ENCODE peak calls at places on chromosome 21, in ten cellular contexts. One of them, this sample, is unnamed.

GRCh38 chr21:16569679-16570078 is 839.9 kb downstream of the USP25 start:
- DNase-seq in iPS-NIHi11: no peak
- DNase-seq in fibroblast of mammary gland: no peak
- DNase-seq in AG09319: no peak
- DNase-seq in B cell: no peak
- DNase-seq in mesendoderm: no peak
- DNase-seq in CD8-positive, alpha-beta memory T cell: no peak
- DNase-seq in activated CD8-positive, alpha-beta memory T cell treated with anti-CD3 and anti-CD28 coated beads, Interleukin-2, amount 50 U/mL, for 48 hours: no peak
- DNase-seq in posterior cingulate gyrus: no peak
- DNase-seq in OCI-M1: peak; percentile 12
- DNase-seq in this sample: no peak

GRCh38 chr21:45513741-45514310 is 28.4 kb downstream of the SLC19A1 start:
- DNase-seq in AG09319: no peak
- DNase-seq in activated CD8-positive, alpha-beta memory T cell treated with anti-CD3 and anti-CD28 coated beads, Interleukin-2, amount 50 U/mL, for 48 hours: no peak
- DNase-seq in fibroblast of mammary gland: no peak
- DNase-seq in iPS-NIHi11: no peak
- DNase-seq in posterior cingulate gyrus: no peak
- DNase-seq in B cell: no peak
- DNase-seq in OCI-M1: no peak
- DNase-seq in CD8-positive, alpha-beta memory T cell: no peak
- DNase-seq in mesendoderm: no peak
- DNase-seq in this sample: no peak

GRCh38 chr21:39033878-39034589 is 149.2 kb downstream of the PSMG1 start:
- DNase-seq in AG09319: no peak
- DNase-seq in posterior cingulate gyrus: no peak
- DNase-seq in mesendoderm: no peak
- DNase-seq in activated CD8-positive, alpha-beta memory T cell treated with anti-CD3 and anti-CD28 coated beads, Interleukin-2, amount 50 U/mL, for 48 hours: no peak
- DNase-seq in CD8-positive, alpha-beta memory T cell: no peak
- DNase-seq in fibroblast of mammary gland: no peak
- DNase-seq in B cell: no peak
- DNase-seq in iPS-NIHi11: no peak
- DNase-seq in OCI-M1: no peak
- DNase-seq in this sample: no peak

GRCh38 chr21:16522512-16522911 is 792.7 kb downstream of the USP25 start:
- DNase-seq in activated CD8-positive, alpha-beta memory T cell treated with anti-CD3 and anti-CD28 coated beads, Interleukin-2, amount 50 U/mL, for 48 hours: no peak
- DNase-seq in iPS-NIHi11: no peak
- DNase-seq in posterior cingulate gyrus: no peak
- DNase-seq in AG09319: no peak
- DNase-seq in mesendoderm: no peak
- DNase-seq in OCI-M1: no peak
- DNase-seq in B cell: no peak
- DNase-seq in fibroblast of mammary gland: peak; percentile 47
- DNase-seq in CD8-positive, alpha-beta memory T cell: no peak
- DNase-seq in this sample: peak; percentile 59

GRCh38 chr21:20996421-20997307 is 1.5 kb upstream of the NCAM2 start:
- DNase-seq in posterior cingulate gyrus: no peak
- DNase-seq in mesendoderm: peak; percentile 70
- DNase-seq in iPS-NIHi11: no peak
- DNase-seq in activated CD8-positive, alpha-beta memory T cell treated with anti-CD3 and anti-CD28 coated beads, Interleukin-2, amount 50 U/mL, for 48 hours: no peak
- DNase-seq in AG09319: no peak
- DNase-seq in fibroblast of mammary gland: no peak
- DNase-seq in B cell: peak; percentile 1
- DNase-seq in OCI-M1: no peak
- DNase-seq in CD8-positive, alpha-beta memory T cell: no peak
- DNase-seq in this sample: no peak

GRCh38 chr21:42056996-42057689 is 14.0 kb upstream of the UMODL1 start:
- DNase-seq in B cell: no peak
- DNase-seq in activated CD8-positive, alpha-beta memory T cell treated with anti-CD3 and anti-CD28 coated beads, Interleukin-2, amount 50 U/mL, for 48 hours: no peak
- DNase-seq in AG09319: peak; percentile 92
- DNase-seq in fibroblast of mammary gland: peak; percentile 36
- DNase-seq in posterior cingulate gyrus: no peak
- DNase-seq in iPS-NIHi11: no peak
- DNase-seq in mesendoderm: no peak
- DNase-seq in OCI-M1: no peak
- DNase-seq in CD8-positive, alpha-beta memory T cell: no peak
- DNase-seq in this sample: peak; percentile 84

GRCh38 chr21:17921579-17922530 is 102.7 kb upstream of the C21orf91 start:
- DNase-seq in activated CD8-positive, alpha-beta memory T cell treated with anti-CD3 and anti-CD28 coated beads, Interleukin-2, amount 50 U/mL, for 48 hours: no peak
- DNase-seq in iPS-NIHi11: no peak
- DNase-seq in AG09319: peak; percentile 54
- DNase-seq in OCI-M1: no peak
- DNase-seq in fibroblast of mammary gland: peak; percentile 99
- DNase-seq in mesendoderm: peak; percentile 14
- DNase-seq in CD8-positive, alpha-beta memory T cell: no peak
- DNase-seq in B cell: no peak
- DNase-seq in posterior cingulate gyrus: no peak
- DNase-seq in this sample: peak; percentile 33

GRCh38 chr21:8988696-8989095 is 1532.7 kb upstream of the TPTE start:
- DNase-seq in iPS-NIHi11: no peak
- DNase-seq in AG09319: no peak
- DNase-seq in posterior cingulate gyrus: no peak
- DNase-seq in OCI-M1: no peak
- DNase-seq in mesendoderm: no peak
- DNase-seq in fibroblast of mammary gland: no peak
- DNase-seq in B cell: no peak
- DNase-seq in activated CD8-positive, alpha-beta memory T cell treated with anti-CD3 and anti-CD28 coated beads, Interleukin-2, amount 50 U/mL, for 48 hours: no peak
- DNase-seq in CD8-positive, alpha-beta memory T cell: no peak
- DNase-seq in this sample: no peak

GRCh38 chr21:34345892-34346291 is 17.9 kb upstream of the KCNE2 start:
- DNase-seq in iPS-NIHi11: no peak
- DNase-seq in OCI-M1: no peak
- DNase-seq in AG09319: no peak
- DNase-seq in fibroblast of mammary gland: no peak
- DNase-seq in mesendoderm: no peak
- DNase-seq in CD8-positive, alpha-beta memory T cell: no peak
- DNase-seq in activated CD8-positive, alpha-beta memory T cell treated with anti-CD3 and anti-CD28 coated beads, Interleukin-2, amount 50 U/mL, for 48 hours: no peak
- DNase-seq in B cell: no peak
- DNase-seq in posterior cingulate gyrus: no peak
- DNase-seq in this sample: peak; percentile 50

GRCh38 chr21:36035381-36035791 is 24.9 kb downstream of the SETD4 start:
- DNase-seq in AG09319: no peak
- DNase-seq in CD8-positive, alpha-beta memory T cell: no peak
- DNase-seq in posterior cingulate gyrus: no peak
- DNase-seq in B cell: no peak
- DNase-seq in iPS-NIHi11: peak; percentile 46
- DNase-seq in activated CD8-positive, alpha-beta memory T cell treated with anti-CD3 and anti-CD28 coated beads, Interleukin-2, amount 50 U/mL, for 48 hours: no peak
- DNase-seq in mesendoderm: peak; percentile 78
- DNase-seq in fibroblast of mammary gland: no peak
- DNase-seq in OCI-M1: peak; percentile 16
- DNase-seq in this sample: no peak

GRCh38 chr21:31142600-31142999 is 104.3 kb upstream of the KRTAP19-8 start:
- DNase-seq in CD8-positive, alpha-beta memory T cell: no peak
- DNase-seq in mesendoderm: peak; percentile 53
- DNase-seq in iPS-NIHi11: no peak
- DNase-seq in fibroblast of mammary gland: no peak
- DNase-seq in AG09319: no peak
- DNase-seq in B cell: no peak
- DNase-seq in posterior cingulate gyrus: no peak
- DNase-seq in activated CD8-positive, alpha-beta memory T cell treated with anti-CD3 and anti-CD28 coated beads, Interleukin-2, amount 50 U/mL, for 48 hours: no peak
- DNase-seq in OCI-M1: no peak
- DNase-seq in this sample: no peak

GRCh38 chr21:14693997-14694396 is 147.9 kb upstream of the SAMSN1 start:
- DNase-seq in mesendoderm: no peak
- DNase-seq in iPS-NIHi11: no peak
- DNase-seq in AG09319: no peak
- DNase-seq in activated CD8-positive, alpha-beta memory T cell treated with anti-CD3 and anti-CD28 coated beads, Interleukin-2, amount 50 U/mL, for 48 hours: no peak
- DNase-seq in posterior cingulate gyrus: no peak
- DNase-seq in B cell: no peak
- DNase-seq in CD8-positive, alpha-beta memory T cell: no peak
- DNase-seq in OCI-M1: peak; percentile 86
- DNase-seq in fibroblast of mammary gland: no peak
- DNase-seq in this sample: no peak

GRCh38 chr21:21845901-21846396 is 847.7 kb downstream of the NCAM2 start:
- DNase-seq in OCI-M1: no peak
- DNase-seq in mesendoderm: no peak
- DNase-seq in activated CD8-positive, alpha-beta memory T cell treated with anti-CD3 and anti-CD28 coated beads, Interleukin-2, amount 50 U/mL, for 48 hours: no peak
- DNase-seq in iPS-NIHi11: no peak
- DNase-seq in fibroblast of mammary gland: no peak
- DNase-seq in AG09319: no peak
- DNase-seq in CD8-positive, alpha-beta memory T cell: no peak
- DNase-seq in B cell: no peak
- DNase-seq in posterior cingulate gyrus: no peak
- DNase-seq in this sample: no peak

GRCh38 chr21:27047331-27048314 is 80.7 kb upstream of the ADAMTS5 start:
- DNase-seq in CD8-positive, alpha-beta memory T cell: no peak
- DNase-seq in fibroblast of mammary gland: peak; percentile 93
- DNase-seq in activated CD8-positive, alpha-beta memory T cell treated with anti-CD3 and anti-CD28 coated beads, Interleukin-2, amount 50 U/mL, for 48 hours: no peak
- DNase-seq in iPS-NIHi11: no peak
- DNase-seq in posterior cingulate gyrus: no peak
- DNase-seq in B cell: no peak
- DNase-seq in mesendoderm: no peak
- DNase-seq in OCI-M1: peak; percentile 3
- DNase-seq in AG09319: peak; percentile 65
- DNase-seq in this sample: no peak

GRCh38 chr21:38306833-38307232 is 50.0 kb downstream of the KCNJ15 start:
- DNase-seq in mesendoderm: no peak
- DNase-seq in posterior cingulate gyrus: no peak
- DNase-seq in CD8-positive, alpha-beta memory T cell: no peak
- DNase-seq in OCI-M1: no peak
- DNase-seq in activated CD8-positive, alpha-beta memory T cell treated with anti-CD3 and anti-CD28 coated beads, Interleukin-2, amount 50 U/mL, for 48 hours: no peak
- DNase-seq in iPS-NIHi11: no peak
- DNase-seq in fibroblast of mammary gland: peak; percentile 99
- DNase-seq in B cell: no peak
- DNase-seq in AG09319: peak; percentile 80
- DNase-seq in this sample: peak; percentile 93

GRCh38 chr21:45019887-45020537 is 54.4 kb upstream of the ADARB1 start:
- DNase-seq in iPS-NIHi11: no peak
- DNase-seq in mesendoderm: no peak
- DNase-seq in posterior cingulate gyrus: no peak
- DNase-seq in OCI-M1: no peak
- DNase-seq in activated CD8-positive, alpha-beta memory T cell treated with anti-CD3 and anti-CD28 coated beads, Interleukin-2, amount 50 U/mL, for 48 hours: no peak
- DNase-seq in CD8-positive, alpha-beta memory T cell: no peak
- DNase-seq in AG09319: no peak
- DNase-seq in B cell: no peak
- DNase-seq in fibroblast of mammary gland: no peak
- DNase-seq in this sample: no peak

GRCh38 chr21:43881283-43881682 is 16.3 kb downstream of the AGPAT3 start:
- DNase-seq in AG09319: no peak
- DNase-seq in fibroblast of mammary gland: no peak
- DNase-seq in mesendoderm: no peak
- DNase-seq in iPS-NIHi11: no peak
- DNase-seq in CD8-positive, alpha-beta memory T cell: no peak
- DNase-seq in OCI-M1: no peak
- DNase-seq in activated CD8-positive, alpha-beta memory T cell treated with anti-CD3 and anti-CD28 coated beads, Interleukin-2, amount 50 U/mL, for 48 hours: peak; percentile 68
- DNase-seq in B cell: no peak
- DNase-seq in posterior cingulate gyrus: no peak
- DNase-seq in this sample: no peak

GRCh38 chr21:38804030-38804616 is 1.6 kb upstream of the ETS2 start:
- DNase-seq in iPS-NIHi11: no peak
- DNase-seq in CD8-positive, alpha-beta memory T cell: no peak
- DNase-seq in posterior cingulate gyrus: no peak
- DNase-seq in activated CD8-positive, alpha-beta memory T cell treated with anti-CD3 and anti-CD28 coated beads, Interleukin-2, amount 50 U/mL, for 48 hours: no peak
- DNase-seq in mesendoderm: no peak
- DNase-seq in OCI-M1: no peak
- DNase-seq in fibroblast of mammary gland: no peak
- DNase-seq in AG09319: no peak
- DNase-seq in B cell: no peak
- DNase-seq in this sample: no peak

GRCh38 chr21:44505673-44506278 is 34.2 kb downstream of the KRTAP10-1 start:
- DNase-seq in iPS-NIHi11: no peak
- DNase-seq in CD8-positive, alpha-beta memory T cell: no peak
- DNase-seq in OCI-M1: no peak
- DNase-seq in AG09319: no peak
- DNase-seq in activated CD8-positive, alpha-beta memory T cell treated with anti-CD3 and anti-CD28 coated beads, Interleukin-2, amount 50 U/mL, for 48 hours: no peak
- DNase-seq in posterior cingulate gyrus: no peak
- DNase-seq in B cell: no peak
- DNase-seq in fibroblast of mammary gland: no peak
- DNase-seq in mesendoderm: no peak
- DNase-seq in this sample: no peak

GRCh38 chr21:41678016-41678935 is 88.6 kb downstream of the RIPK4 start:
- DNase-seq in posterior cingulate gyrus: no peak
- DNase-seq in iPS-NIHi11: no peak
- DNase-seq in fibroblast of mammary gland: no peak
- DNase-seq in CD8-positive, alpha-beta memory T cell: no peak
- DNase-seq in B cell: no peak
- DNase-seq in mesendoderm: peak; percentile 64
- DNase-seq in AG09319: no peak
- DNase-seq in activated CD8-positive, alpha-beta memory T cell treated with anti-CD3 and anti-CD28 coated beads, Interleukin-2, amount 50 U/mL, for 48 hours: no peak
- DNase-seq in OCI-M1: no peak
- DNase-seq in this sample: no peak

GRCh38 chr21:37700641-37701202 is 215.5 kb downstream of the KCNJ6 start:
- DNase-seq in posterior cingulate gyrus: no peak
- DNase-seq in iPS-NIHi11: peak; percentile 94
- DNase-seq in activated CD8-positive, alpha-beta memory T cell treated with anti-CD3 and anti-CD28 coated beads, Interleukin-2, amount 50 U/mL, for 48 hours: no peak
- DNase-seq in CD8-positive, alpha-beta memory T cell: no peak
- DNase-seq in AG09319: peak; percentile 36
- DNase-seq in mesendoderm: peak; percentile 93
- DNase-seq in B cell: peak; percentile 37
- DNase-seq in fibroblast of mammary gland: peak; percentile 87
- DNase-seq in OCI-M1: peak; percentile 79
- DNase-seq in this sample: peak; percentile 61

GRCh38 chr21:35015435-35016024 is 33.6 kb downstream of the RUNX1 start:
- DNase-seq in iPS-NIHi11: no peak
- DNase-seq in activated CD8-positive, alpha-beta memory T cell treated with anti-CD3 and anti-CD28 coated beads, Interleukin-2, amount 50 U/mL, for 48 hours: no peak
- DNase-seq in mesendoderm: no peak
- DNase-seq in OCI-M1: peak; percentile 26
- DNase-seq in AG09319: no peak
- DNase-seq in posterior cingulate gyrus: no peak
- DNase-seq in fibroblast of mammary gland: no peak
- DNase-seq in CD8-positive, alpha-beta memory T cell: no peak
- DNase-seq in B cell: no peak
- DNase-seq in this sample: no peak

GRCh38 chr21:41848971-41849580 is 30.1 kb downstream of the PRDM15 start:
- DNase-seq in activated CD8-positive, alpha-beta memory T cell treated with anti-CD3 and anti-CD28 coated beads, Interleukin-2, amount 50 U/mL, for 48 hours: no peak
- DNase-seq in iPS-NIHi11: no peak
- DNase-seq in fibroblast of mammary gland: no peak
- DNase-seq in OCI-M1: no peak
- DNase-seq in posterior cingulate gyrus: no peak
- DNase-seq in mesendoderm: no peak
- DNase-seq in AG09319: no peak
- DNase-seq in B cell: no peak
- DNase-seq in CD8-positive, alpha-beta memory T cell: no peak
- DNase-seq in this sample: no peak

GRCh38 chr21:25791321-25791720 is 56.5 kb downstream of the GABPA start:
- DNase-seq in OCI-M1: peak; percentile 34
- DNase-seq in fibroblast of mammary gland: no peak
- DNase-seq in CD8-positive, alpha-beta memory T cell: no peak
- DNase-seq in iPS-NIHi11: no peak
- DNase-seq in mesendoderm: peak; percentile 6
- DNase-seq in posterior cingulate gyrus: no peak
- DNase-seq in AG09319: no peak
- DNase-seq in B cell: no peak
- DNase-seq in activated CD8-positive, alpha-beta memory T cell treated with anti-CD3 and anti-CD28 coated beads, Interleukin-2, amount 50 U/mL, for 48 hours: no peak
- DNase-seq in this sample: no peak

GRCh38 chr21:38622827-38623209 is 124.5 kb upstream of the ERG start:
- DNase-seq in posterior cingulate gyrus: no peak
- DNase-seq in fibroblast of mammary gland: no peak
- DNase-seq in AG09319: no peak
- DNase-seq in iPS-NIHi11: no peak
- DNase-seq in CD8-positive, alpha-beta memory T cell: no peak
- DNase-seq in mesendoderm: no peak
- DNase-seq in OCI-M1: no peak
- DNase-seq in activated CD8-positive, alpha-beta memory T cell treated with anti-CD3 and anti-CD28 coated beads, Interleukin-2, amount 50 U/mL, for 48 hours: no peak
- DNase-seq in B cell: no peak
- DNase-seq in this sample: no peak

GRCh38 chr21:39175154-39175553 is 8.1 kb downstream of the PSMG1 start:
- DNase-seq in AG09319: no peak
- DNase-seq in CD8-positive, alpha-beta memory T cell: no peak
- DNase-seq in OCI-M1: no peak
- DNase-seq in activated CD8-positive, alpha-beta memory T cell treated with anti-CD3 and anti-CD28 coated beads, Interleukin-2, amount 50 U/mL, for 48 hours: no peak
- DNase-seq in iPS-NIHi11: no peak
- DNase-seq in posterior cingulate gyrus: no peak
- DNase-seq in mesendoderm: no peak
- DNase-seq in fibroblast of mammary gland: peak; percentile 50
- DNase-seq in B cell: peak; percentile 24
- DNase-seq in this sample: no peak

GRCh38 chr21:44510508-44511218 is 29.3 kb downstream of the KRTAP10-1 start:
- DNase-seq in B cell: peak; percentile 84
- DNase-seq in iPS-NIHi11: peak; percentile 96
- DNase-seq in AG09319: no peak
- DNase-seq in activated CD8-positive, alpha-beta memory T cell treated with anti-CD3 and anti-CD28 coated beads, Interleukin-2, amount 50 U/mL, for 48 hours: peak; percentile 96
- DNase-seq in OCI-M1: peak; percentile 80
- DNase-seq in CD8-positive, alpha-beta memory T cell: peak; percentile 80
- DNase-seq in posterior cingulate gyrus: peak; percentile 31
- DNase-seq in mesendoderm: peak; percentile 74
- DNase-seq in fibroblast of mammary gland: peak; percentile 17
- DNase-seq in this sample: no peak

GRCh38 chr21:37223804-37224345 is 43.3 kb downstream of the VPS26C start:
- DNase-seq in AG09319: no peak
- DNase-seq in CD8-positive, alpha-beta memory T cell: no peak
- DNase-seq in posterior cingulate gyrus: no peak
- DNase-seq in iPS-NIHi11: no peak
- DNase-seq in mesendoderm: no peak
- DNase-seq in B cell: no peak
- DNase-seq in OCI-M1: no peak
- DNase-seq in fibroblast of mammary gland: no peak
- DNase-seq in activated CD8-positive, alpha-beta memory T cell treated with anti-CD3 and anti-CD28 coated beads, Interleukin-2, amount 50 U/mL, for 48 hours: no peak
- DNase-seq in this sample: no peak